ENCODE peak calls at places on chromosomes 2 and 18, in ten cellular contexts. One of them, this sample, is unnamed.

GRCh38 chr18:75530118-75530517 is 102.6 kb upstream of the SMIM21 start:
- DNase-seq in IMR-90: no peak
- DNase-seq in RPMI8226: no peak
- DNase-seq in LoVo: no peak
- DNase-seq in progenitor cell of endocrine pancreas: no peak
- DNase-seq in iPS DF 6.9: no peak
- DNase-seq in hepatic stellate cell: no peak
- DNase-seq in SW480: no peak
- DNase-seq in substantia nigra: no peak
- DNase-seq in fibroblast of mammary gland: peak
- DNase-seq in this sample: peak

GRCh38 chr18:69878534-69878933 is 69.1 kb downstream of the CD226 start:
- DNase-seq in IMR-90: no peak
- DNase-seq in RPMI8226: no peak
- DNase-seq in LoVo: no peak
- DNase-seq in progenitor cell of endocrine pancreas: no peak
- DNase-seq in iPS DF 6.9: no peak
- DNase-seq in hepatic stellate cell: no peak
- DNase-seq in SW480: no peak
- DNase-seq in substantia nigra: no peak
- DNase-seq in fibroblast of mammary gland: no peak
- DNase-seq in this sample: no peak

GRCh38 chr2:40363631-40364030 is 88.3 kb downstream of the SLC8A1 start:
- DNase-seq in IMR-90: peak
- DNase-seq in RPMI8226: no peak
- DNase-seq in LoVo: no peak
- DNase-seq in progenitor cell of endocrine pancreas: no peak
- DNase-seq in iPS DF 6.9: no peak
- DNase-seq in hepatic stellate cell: no peak
- DNase-seq in SW480: no peak
- DNase-seq in substantia nigra: no peak
- DNase-seq in fibroblast of mammary gland: peak
- DNase-seq in this sample: peak

GRCh38 chr2:18267501-18267900 is 293.0 kb downstream of the RDH14 start:
- DNase-seq in IMR-90: peak
- DNase-seq in RPMI8226: no peak
- DNase-seq in LoVo: no peak
- DNase-seq in progenitor cell of endocrine pancreas: no peak
- DNase-seq in iPS DF 6.9: no peak
- DNase-seq in hepatic stellate cell: no peak
- DNase-seq in SW480: no peak
- DNase-seq in substantia nigra: no peak
- DNase-seq in fibroblast of mammary gland: peak
- DNase-seq in this sample: no peak

GRCh38 chr2:199484927-199485326 is 27.2 kb upstream of the SATB2 start:
- DNase-seq in IMR-90: no peak
- DNase-seq in RPMI8226: no peak
- DNase-seq in LoVo: peak
- DNase-seq in progenitor cell of endocrine pancreas: no peak
- DNase-seq in iPS DF 6.9: no peak
- DNase-seq in hepatic stellate cell: no peak
- DNase-seq in SW480: peak
- DNase-seq in substantia nigra: no peak
- DNase-seq in fibroblast of mammary gland: no peak
- DNase-seq in this sample: no peak

GRCh38 chr2:172931923-172932520 is 143.6 kb upstream of the MAP3K20 start:
- DNase-seq in IMR-90: peak
- DNase-seq in RPMI8226: peak
- DNase-seq in LoVo: peak
- DNase-seq in progenitor cell of endocrine pancreas: peak
- DNase-seq in iPS DF 6.9: peak
- DNase-seq in hepatic stellate cell: no peak
- DNase-seq in SW480: peak
- DNase-seq in substantia nigra: peak
- DNase-seq in fibroblast of mammary gland: peak
- DNase-seq in this sample: peak

GRCh38 chr2:221198309-221198708 is 373.8 kb downstream of the EPHA4 start:
- DNase-seq in IMR-90: no peak
- DNase-seq in RPMI8226: no peak
- DNase-seq in LoVo: no peak
- DNase-seq in progenitor cell of endocrine pancreas: no peak
- DNase-seq in iPS DF 6.9: no peak
- DNase-seq in hepatic stellate cell: no peak
- DNase-seq in SW480: no peak
- DNase-seq in substantia nigra: no peak
- DNase-seq in fibroblast of mammary gland: no peak
- DNase-seq in this sample: no peak

GRCh38 chr2:144554811-144555210 is 34.9 kb upstream of the ZEB2 start:
- DNase-seq in IMR-90: no peak
- DNase-seq in RPMI8226: no peak
- DNase-seq in LoVo: no peak
- DNase-seq in progenitor cell of endocrine pancreas: no peak
- DNase-seq in iPS DF 6.9: no peak
- DNase-seq in hepatic stellate cell: no peak
- DNase-seq in SW480: no peak
- DNase-seq in substantia nigra: no peak
- DNase-seq in fibroblast of mammary gland: peak
- DNase-seq in this sample: no peak

GRCh38 chr18:7812431-7813063 is 245.4 kb downstream of the PTPRM start:
- DNase-seq in IMR-90: peak
- DNase-seq in RPMI8226: no peak
- DNase-seq in LoVo: no peak
- DNase-seq in progenitor cell of endocrine pancreas: no peak
- DNase-seq in iPS DF 6.9: no peak
- DNase-seq in hepatic stellate cell: peak
- DNase-seq in SW480: peak
- DNase-seq in substantia nigra: no peak
- DNase-seq in fibroblast of mammary gland: peak
- DNase-seq in this sample: peak

GRCh38 chr2:133952896-133953295 is 301.0 kb upstream of the MGAT5 start:
- DNase-seq in IMR-90: no peak
- DNase-seq in RPMI8226: peak
- DNase-seq in LoVo: no peak
- DNase-seq in progenitor cell of endocrine pancreas: no peak
- DNase-seq in iPS DF 6.9: no peak
- DNase-seq in hepatic stellate cell: no peak
- DNase-seq in SW480: no peak
- DNase-seq in substantia nigra: no peak
- DNase-seq in fibroblast of mammary gland: no peak
- DNase-seq in this sample: no peak

GRCh38 chr2:142796161-142796560 is 81.3 kb upstream of the KYNU start:
- DNase-seq in IMR-90: no peak
- DNase-seq in RPMI8226: no peak
- DNase-seq in LoVo: no peak
- DNase-seq in progenitor cell of endocrine pancreas: no peak
- DNase-seq in iPS DF 6.9: no peak
- DNase-seq in hepatic stellate cell: no peak
- DNase-seq in SW480: no peak
- DNase-seq in substantia nigra: no peak
- DNase-seq in fibroblast of mammary gland: no peak
- DNase-seq in this sample: peak

GRCh38 chr2:48169066-48169724 is 262.9 kb upstream of the FBXO11 start:
- DNase-seq in IMR-90: no peak
- DNase-seq in RPMI8226: no peak
- DNase-seq in LoVo: no peak
- DNase-seq in progenitor cell of endocrine pancreas: no peak
- DNase-seq in iPS DF 6.9: no peak
- DNase-seq in hepatic stellate cell: no peak
- DNase-seq in SW480: no peak
- DNase-seq in substantia nigra: no peak
- DNase-seq in fibroblast of mammary gland: no peak
- DNase-seq in this sample: peak

GRCh38 chr2:109423556-109424359 is 190.0 kb downstream of the SEPTIN10 start:
- DNase-seq in IMR-90: no peak
- DNase-seq in RPMI8226: no peak
- DNase-seq in LoVo: no peak
- DNase-seq in progenitor cell of endocrine pancreas: no peak
- DNase-seq in iPS DF 6.9: no peak
- DNase-seq in hepatic stellate cell: no peak
- DNase-seq in SW480: no peak
- DNase-seq in substantia nigra: no peak
- DNase-seq in fibroblast of mammary gland: no peak
- DNase-seq in this sample: no peak

GRCh38 chr2:15940661-15941482 is 522 bp downstream of the MYCN start:
- DNase-seq in IMR-90: no peak
- DNase-seq in RPMI8226: no peak
- DNase-seq in LoVo: no peak
- DNase-seq in progenitor cell of endocrine pancreas: peak
- DNase-seq in iPS DF 6.9: no peak
- DNase-seq in hepatic stellate cell: no peak
- DNase-seq in SW480: peak
- DNase-seq in substantia nigra: no peak
- DNase-seq in fibroblast of mammary gland: no peak
- DNase-seq in this sample: no peak

This sample was measured in fibroblast of pulmonary artery.